ENCODE peak calls at places on chromosomes 4 and X, in seven cellular contexts. I is H1, G is SK-N-SH, M is HCT116, L is K562, Z is GM12878, V is HepG2. Y is an unnamed sample.

GRCh38 chrX:130108647-130109428 is 1.5 kb downstream of the ELF4 start:
- DNase-seq in V (peak; percentile 17), M (no peak), Z (no peak), I (no peak), G (peak; percentile 36), L (peak; percentile 61), Y (no peak)

GRCh38 chr4:187618701-187619278 is 376.8 kb upstream of the ZFP42 start:
- DNase-seq in Z (no peak), V (no peak), L (no peak), I (no peak), M (no peak), G (no peak), Y (no peak)

GRCh38 chr4:113636438-113636818 is 125.1 kb downstream of the CAMK2D start:
- DNase-seq in Z (no peak), V (peak; percentile 78), G (no peak), L (no peak), M (no peak), I (no peak), Y (no peak)

GRCh38 chr4:32163125-32163524 is 1443.0 kb downstream of the PCDH7 start:
- DNase-seq in I (no peak), G (no peak), Z (no peak), M (no peak), L (no peak), V (no peak), Y (no peak)

GRCh38 chr4:184529283-184529682 is 54.9 kb upstream of the IRF2 start:
- DNase-seq in M (no peak), L (no peak), V (no peak), G (no peak), I (no peak), Z (no peak), Y (no peak)

GRCh38 chr4:45155081-45155777 is 428.9 kb upstream of the GNPDA2 start:
- DNase-seq in Z (no peak), M (no peak), I (no peak), V (no peak), L (no peak), G (no peak), Y (no peak)

GRCh38 chr4:85106805-85107336 is 140.4 kb upstream of the WDFY3 start:
- DNase-seq in V (no peak), L (no peak), I (no peak), G (no peak), M (no peak), Z (no peak), Y (no peak)

GRCh38 chrX:131477498-131477897 is 66.4 kb upstream of the OR13H1 start:
- DNase-seq in I (peak; percentile 58), V (no peak), L (no peak), M (no peak), G (no peak), Z (no peak), Y (no peak)

GRCh38 chr4:108049406-108049805 is 59.7 kb downstream of the HADH start:
- DNase-seq in I (no peak), G (no peak), M (no peak), Z (no peak), V (no peak), L (no peak), Y (no peak)

GRCh38 chrX:12946838-12947544 is 27.9 kb upstream of the TMSB4X start:
- DNase-seq in I (peak; percentile 54), V (peak; percentile 47), Z (peak; percentile 85), G (peak; percentile 62), L (peak; percentile 74), M (peak; percentile 60), Y (peak; percentile 95)

GRCh38 chr4:42906906-42907774 is 14.6 kb downstream of the GRXCR1 start:
- DNase-seq in M (no peak), Z (no peak), I (no peak), G (no peak), L (no peak), V (no peak), Y (peak; percentile 49)

GRCh38 chrX:47573334-47574095 is 8.7 kb upstream of the TIMP1 start:
- DNase-seq in L (no peak), I (no peak), G (no peak), Z (no peak), V (no peak), M (no peak), Y (no peak)

GRCh38 chr4:47662975-47663374 is 174.9 kb downstream of the CORIN start:
- DNase-seq in L (peak; percentile 11), Z (no peak), I (no peak), V (peak; percentile 23), M (peak; percentile 29), G (no peak), Y (no peak)

DNA sequence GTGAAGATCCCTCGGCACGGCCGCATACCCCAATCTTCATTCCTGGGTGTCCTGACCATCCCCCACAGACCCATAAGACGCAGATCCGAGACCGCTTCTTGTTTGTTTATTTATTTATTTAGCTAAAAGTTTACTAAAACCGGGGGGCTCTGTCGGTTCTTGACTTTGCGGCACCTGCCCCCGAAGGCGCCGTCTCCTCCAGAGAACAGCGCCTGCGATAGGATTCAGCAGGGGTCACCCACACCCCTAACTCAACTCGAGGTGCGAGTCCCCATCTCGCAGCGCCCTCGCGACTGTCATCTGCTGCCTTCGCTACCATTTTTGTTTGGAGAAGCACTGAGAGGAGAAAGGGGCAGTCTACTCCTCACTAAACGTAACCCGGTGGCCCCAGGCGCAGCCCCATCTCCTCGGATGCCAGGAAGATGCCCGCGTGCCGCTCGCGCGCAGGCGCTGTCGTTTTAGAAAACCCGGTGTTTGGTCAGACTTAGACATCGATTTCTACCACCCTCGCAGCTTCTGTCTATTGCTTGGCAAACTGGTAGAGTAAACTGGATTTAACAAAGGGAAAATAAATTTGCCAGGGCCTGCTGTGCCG is 18.9 kb upstream of the GPR101 start:
- DNase-seq in L (no peak), M (no peak), I (no peak), G (peak; percentile 35), Z (no peak), V (no peak), Y (no peak)
- TF ChIP-seq JUND in L (no peak), M (no peak), I (no peak), G (no peak), Z (no peak), V (no peak), Y (no peak)

DNA sequence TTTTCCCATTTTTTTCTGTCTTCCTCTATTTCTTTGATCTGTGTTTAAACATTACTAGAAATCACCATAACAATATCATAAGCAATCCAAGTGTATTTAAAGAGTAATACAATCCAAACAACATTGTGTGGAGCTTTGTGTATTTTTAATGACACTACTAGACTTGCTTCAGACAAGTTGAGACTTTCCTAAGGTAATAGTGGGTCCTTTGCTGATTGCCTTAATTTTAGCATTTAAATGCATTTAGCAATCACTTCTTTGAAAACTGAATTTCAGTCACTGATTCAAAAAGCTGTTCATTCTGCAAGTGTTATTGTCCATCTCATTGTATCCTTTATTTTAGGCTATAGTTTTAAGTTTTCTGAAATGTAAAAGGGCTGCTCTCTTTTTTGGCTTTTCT is 804.8 kb downstream of the ADGRL3 start:
- DNase-seq in V (no peak), L (no peak), Z (no peak), I (no peak), M (no peak), G (no peak), Y (no peak)
- TF ChIP-seq JUND in V (no peak), L (no peak), Z (no peak), I (no peak), M (no peak), G (no peak), Y (no peak)

GRCh38 chr4:89009107-89009506 is 47.9 kb downstream of the FAM13A start:
- DNase-seq in V (peak; percentile 13), Z (no peak), G (no peak), I (no peak), M (no peak), L (no peak), Y (no peak)
- TF ChIP-seq JUND in V (no peak), Z (no peak), G (no peak), I (no peak), M (no peak), L (no peak), Y (no peak)

GRCh38 chrX:153444333-153445011 is 1.4 kb downstream of the TREX2 start:
- DNase-seq in M (no peak), V (no peak), G (no peak), L (no peak), Z (no peak), I (no peak), Y (no peak)
- TF ChIP-seq JUND in M (no peak), V (no peak), G (no peak), L (no peak), Z (no peak), I (no peak), Y (no peak)

GRCh38 chrX:39689374-39690104 is 408.2 kb downstream of the BCOR start:
- DNase-seq in L (no peak), Z (no peak), I (no peak), M (no peak), G (peak; percentile 73), V (no peak), Y (no peak)
- TF ChIP-seq JUND in L (no peak), Z (no peak), I (no peak), M (no peak), G (no peak), V (no peak), Y (no peak)

Y was measured in T47D.